ENCODE peak calls at places on chromosome 15, in six cellular contexts. X is osteoblast; E is left ventricle myocardium inferior; B is psoas muscle; V is small intestine; O is effector memory CD4-positive, alpha-beta T cell. A is an unnamed sample.

GRCh38 chr15:52080031-52080430 is 32.5 kb downstream of the BCL2L10 start:
- DNase-seq in X (no peak), V (no peak), B (no peak), E (no peak), O (no peak), A (no peak)

GRCh38 chr15:77815015-77815414 is 182.3 kb upstream of the LINGO1 start:
- DNase-seq in B (no peak), X (no peak), V (no peak), O (no peak), E (no peak), A (no peak)

GRCh38 chr15:63513728-63514127 is 9.3 kb downstream of the USP3 start:
- DNase-seq in O (no peak), E (no peak), B (no peak), X (no peak), V (no peak), A (no peak)

GRCh38 chr15:68818088-68818670 is 2.5 kb downstream of the ANP32A start:
- DNase-seq in V (peak), X (peak), E (peak), O (peak), B (peak), A (peak)

GRCh38 chr15:49627407-49627877 is 6.6 kb downstream of the DTWD1 start:
- DNase-seq in O (no peak), E (no peak), X (no peak), V (no peak), B (no peak), A (no peak)

GRCh38 chr15:96360581-96361308 is 30.2 kb downstream of the NR2F2 start:
- DNase-seq in B (no peak), X (peak), V (no peak), E (no peak), O (no peak), A (no peak)

GRCh38 chr15:60964527-60964926 is 264.6 kb downstream of the RORA start:
- DNase-seq in E (no peak), B (peak), O (no peak), V (no peak), X (no peak), A (no peak)

GRCh38 chr15:69597061-69597592 is 144.5 kb downstream of the RPLP1 start:
- DNase-seq in V (no peak), E (no peak), O (no peak), X (no peak), B (no peak), A (no peak)

GRCh38 chr15:88738796-88739195 is 64.4 kb upstream of the ACAN start:
- DNase-seq in E (no peak), B (no peak), V (no peak), X (peak), O (no peak), A (no peak)

GRCh38 chr15:54772663-54773062 is 424.1 kb downstream of the RSL24D1 start:
- DNase-seq in V (no peak), X (no peak), E (no peak), B (no peak), O (no peak), A (no peak)

GRCh38 chr15:98865397-98866339 is 141.9 kb downstream of the PGPEP1L start:
- DNase-seq in V (peak), B (peak), X (peak), E (peak), O (peak), A (peak)

GRCh38 chr15:72201346-72202029 is 3.9 kb upstream of the GRAMD2A start:
- DNase-seq in V (no peak), B (no peak), X (peak), O (no peak), E (no peak), A (peak)

GRCh38 chr15:65580287-65580686 is 30.6 kb downstream of the INTS14 start:
- DNase-seq in X (peak), B (no peak), O (no peak), V (no peak), E (no peak), A (no peak)

GRCh38 chr15:76267077-76267476 is 44.2 kb downstream of the ETFA start:
- DNase-seq in V (no peak), E (no peak), B (no peak), X (no peak), O (no peak), A (no peak)

GRCh38 chr15:80242132-80242769 is 9.8 kb downstream of the CTXND1 start:
- DNase-seq in E (no peak), X (no peak), B (no peak), O (no peak), V (peak), A (peak)

GRCh38 chr15:92377083-92377789 is 16.4 kb upstream of the ST8SIA2 start:
- DNase-seq in V (no peak), E (peak), B (no peak), X (no peak), O (no peak), A (no peak)

GRCh38 chr15:47932829-47933696 is 187.7 kb upstream of the SLC24A5 start:
- DNase-seq in B (no peak), E (no peak), O (no peak), X (peak), V (no peak), A (no peak)

GRCh38 chr15:64334530-64334929 is 21.4 kb downstream of the CSNK1G1 start:
- DNase-seq in B (no peak), V (peak), X (no peak), E (no peak), O (peak), A (no peak)

GRCh38 chr15:70528816-70529215 is 234.5 kb downstream of the UACA start:
- DNase-seq in V (no peak), E (no peak), B (no peak), X (no peak), O (no peak), A (no peak)

GRCh38 chr15:81311834-81312459 is 12.0 kb downstream of the STARD5 start:
- DNase-seq in O (no peak), E (no peak), V (no peak), X (no peak), B (no peak), A (no peak)
- H3K4me3 ChIP-seq in O (no peak), E (no peak), V (no peak), X (no peak), B (no peak), A (no peak)

DNA sequence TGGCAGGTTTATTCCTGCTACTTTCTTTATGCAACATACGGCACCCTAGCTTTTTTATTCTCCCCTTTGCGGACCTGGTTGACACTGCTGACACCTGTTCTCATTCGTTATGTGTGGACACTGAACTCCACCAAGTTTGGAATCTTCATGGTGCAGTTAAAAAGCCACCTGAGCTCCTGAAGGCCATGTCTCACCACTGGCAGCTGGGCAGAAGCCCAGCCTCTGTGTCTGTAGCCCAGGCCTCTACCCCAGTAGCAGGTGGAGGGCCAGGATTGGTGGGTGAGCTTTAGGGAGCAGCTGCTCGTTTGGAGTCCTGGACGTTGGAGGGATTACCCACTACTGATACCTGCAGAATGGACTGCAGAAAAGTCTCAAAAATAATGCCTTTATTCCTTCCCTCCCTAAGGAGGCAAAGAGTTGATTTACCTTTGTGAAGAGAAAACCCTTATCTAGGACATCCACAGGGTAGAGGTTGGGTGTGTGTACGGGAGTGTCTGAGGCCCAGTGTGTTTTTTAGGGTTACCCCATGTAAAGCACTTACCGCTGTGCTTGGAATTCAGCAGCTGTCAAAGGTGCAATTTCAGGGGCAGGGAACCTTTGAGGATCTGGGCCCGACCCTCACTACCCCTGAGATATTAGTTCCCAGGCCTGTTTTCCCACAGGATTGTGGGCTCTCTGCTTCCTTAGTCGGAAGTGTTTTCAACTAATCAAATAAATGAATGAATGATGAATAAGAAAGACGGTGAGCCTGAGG is 619 bp upstream of the CCNDBP1 start:
- DNase-seq in O (no peak), V (no peak), B (no peak), X (no peak), E (no peak), A (no peak)
- H3K4me3 ChIP-seq in O (peak), V (no peak), B (peak), X (peak), E (peak), A (peak)

DNA sequence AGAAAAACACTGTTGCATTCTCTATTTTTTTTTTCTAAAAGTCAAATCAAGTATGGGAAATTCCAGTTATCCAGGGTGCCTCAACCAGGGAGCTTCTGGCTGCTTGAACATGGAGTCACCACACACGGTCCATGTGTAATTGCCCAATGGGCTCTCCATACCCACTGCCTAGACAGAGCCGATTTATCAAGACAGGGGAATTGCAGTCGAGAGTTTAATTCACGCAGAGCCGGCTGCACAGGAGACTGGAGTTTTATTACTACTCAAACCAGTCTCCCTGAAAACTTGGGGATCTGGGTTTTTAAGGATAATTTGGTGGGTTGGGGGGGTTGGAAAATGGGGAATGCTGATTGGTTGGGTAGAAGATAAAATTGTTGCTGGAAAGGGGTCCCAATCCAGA is 149.8 kb downstream of the TJP1 start:
- DNase-seq in B (no peak), X (no peak), O (no peak), E (no peak), V (no peak), A (no peak)
- H3K4me3 ChIP-seq in B (no peak), X (no peak), O (no peak), E (no peak), V (no peak), A (no peak)

GRCh38 chr15:39127151-39127815 is 453.6 kb upstream of the THBS1 start:
- DNase-seq in O (no peak), E (no peak), X (no peak), B (no peak), V (no peak), A (no peak)

GRCh38 chr15:39125904-39126303 is 455.0 kb upstream of the THBS1 start:
- DNase-seq in O (no peak), V (peak), E (no peak), B (no peak), X (no peak), A (peak)

GRCh38 chr15:39124925-39125625 is 455.8 kb upstream of the THBS1 start:
- DNase-seq in E (no peak), B (no peak), V (no peak), X (peak), O (no peak), A (no peak)

GRCh38 chr15:39127925-39128617 is 452.8 kb upstream of the THBS1 start:
- DNase-seq in E (no peak), V (peak), O (no peak), B (no peak), X (peak), A (no peak)

DNA sequence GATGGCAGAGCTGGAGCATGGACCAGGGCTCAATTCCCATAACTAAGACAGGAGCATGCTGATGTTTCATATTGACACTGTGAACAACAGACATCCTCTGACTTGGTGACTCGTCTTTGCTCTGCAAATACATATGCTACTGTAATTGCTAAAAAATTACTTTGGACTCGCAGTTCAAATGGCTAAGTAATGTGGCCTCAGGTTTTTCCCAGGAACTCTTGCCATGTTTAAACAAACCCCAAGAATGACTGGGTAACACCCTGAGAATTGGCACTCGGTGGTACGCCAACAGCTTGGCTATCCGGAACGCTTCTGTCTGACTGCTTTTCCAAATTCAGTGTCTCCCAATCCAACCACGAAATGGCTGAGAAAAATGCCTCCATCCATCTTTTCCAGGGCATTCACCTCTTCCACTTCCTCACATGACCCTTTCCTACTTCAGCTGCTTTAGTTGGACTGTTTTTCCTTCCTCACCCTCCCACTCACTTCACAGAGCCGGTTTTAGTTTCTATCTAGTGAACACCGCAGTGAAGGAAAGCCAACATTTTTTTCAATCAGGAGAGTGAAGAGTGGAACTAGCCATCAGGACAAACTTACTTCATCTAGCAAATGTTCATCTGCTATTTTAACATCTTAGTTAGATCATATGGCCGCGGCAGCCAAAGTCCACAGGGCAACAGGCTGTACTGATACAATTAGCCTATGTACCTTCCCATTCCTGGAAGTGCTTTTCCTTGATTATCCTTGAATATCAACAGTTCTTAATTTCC is 456.5 kb upstream of the THBS1 start:
- DNase-seq in B (no peak), V (peak), X (peak), O (no peak), E (no peak), A (no peak)
- H3K4me3 ChIP-seq in B (no peak), V (no peak), X (no peak), O (no peak), E (no peak), A (no peak)

GRCh38 chr15:40104296-40104864 is 4.3 kb downstream of the BMF start:
- DNase-seq in V (no peak), E (no peak), O (no peak), X (peak), B (no peak), A (no peak)
- H3K4me3 ChIP-seq in V (no peak), E (peak), O (no peak), X (no peak), B (peak), A (no peak)

DNA sequence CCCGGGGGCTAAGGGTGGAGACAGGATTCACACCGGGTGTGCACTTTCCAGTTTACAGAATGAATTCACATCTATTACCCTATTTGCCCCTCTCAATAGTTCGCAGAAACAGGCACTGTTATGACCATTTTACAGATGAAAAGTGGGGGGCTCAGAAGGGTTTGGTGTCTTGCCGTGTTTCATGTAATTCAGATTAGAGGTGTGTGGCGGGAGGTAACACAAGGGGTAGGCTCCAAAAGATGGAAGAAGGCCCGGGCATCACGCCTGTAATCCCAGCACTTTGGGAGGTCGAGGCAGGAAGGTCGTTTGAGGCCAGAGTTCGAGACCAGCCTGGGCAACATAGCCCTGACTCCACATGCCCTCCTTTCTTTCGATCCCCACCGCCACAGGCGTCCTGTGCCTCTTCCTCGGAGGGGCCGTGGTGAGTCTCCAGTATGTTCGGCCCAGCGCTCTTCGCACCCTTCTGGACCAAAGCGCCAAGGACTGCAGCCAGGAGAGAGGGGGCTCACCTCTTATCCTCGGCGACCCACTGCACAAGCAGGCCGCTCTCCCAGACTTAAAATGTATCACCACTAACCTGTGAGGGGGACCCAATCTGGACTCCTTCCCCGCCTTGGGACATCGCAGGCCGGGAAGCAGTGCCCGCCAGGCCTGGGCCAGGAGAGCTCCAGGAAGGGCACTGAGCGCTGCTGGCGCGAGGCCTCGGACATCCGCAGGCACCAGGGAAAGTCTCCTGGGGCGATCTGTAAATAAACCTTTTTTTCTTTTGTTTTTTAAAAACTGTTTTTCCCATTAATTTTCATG is 3.4 kb downstream of the DUOXA2 start:
- DNase-seq in V (no peak), X (peak), O (no peak), B (no peak), E (no peak), A (no peak)
- H3K4me3 ChIP-seq in V (no peak), X (no peak), O (peak), B (peak), E (peak), A (no peak)

DNA sequence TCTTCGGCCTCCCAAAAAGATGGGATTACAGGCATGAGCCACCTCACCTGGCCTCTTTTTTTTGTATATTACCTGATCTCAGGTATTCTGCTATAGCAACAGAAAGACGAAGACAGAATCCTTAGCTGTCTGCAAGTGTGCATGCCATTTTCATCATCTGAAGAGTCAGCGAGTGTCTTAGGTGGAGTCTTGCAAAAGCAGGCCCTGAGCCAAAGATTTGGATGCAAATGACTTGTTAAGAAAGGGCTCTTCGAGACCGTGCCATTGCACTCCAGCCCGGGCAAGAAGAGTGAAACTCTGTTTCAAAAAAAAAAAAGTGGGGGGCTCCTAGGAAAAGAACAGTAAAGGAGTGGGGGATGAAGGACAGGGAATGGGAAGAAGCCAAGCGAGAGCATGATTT is 10.2 kb upstream of the TRIM69 start:
- DNase-seq in X (no peak), O (no peak), V (no peak), B (no peak), E (no peak), A (no peak)
- H3K4me3 ChIP-seq in X (no peak), O (peak), V (no peak), B (peak), E (peak), A (peak)

A was measured in Jurkat, Clone E6-1.